ENCODE peak calls at places on chromosomes 6 and 20, in seven cellular contexts. One of them, this sample, is unnamed.

GRCh38 chr20:3162080-3162611 is 2.5 kb upstream of the FASTKD5 start:
- DNase-seq in AG09309: no peak
- DNase-seq in GM23338: peak; percentile 49
- DNase-seq in NAMALWA: no peak
- DNase-seq in HEK293T: no peak
- DNase-seq in NCI-H1092 treated with DMSO at 0.1 percent for 48 hours: peak; percentile 93
- DNase-seq in prostate gland: no peak
- DNase-seq in this sample: peak; percentile 49

GRCh38 chr20:3038454-3038853 is 5.0 kb upstream of the GNRH2 start:
- DNase-seq in prostate gland: no peak
- DNase-seq in NCI-H1092 treated with DMSO at 0.1 percent for 48 hours: no peak
- DNase-seq in HEK293T: no peak
- DNase-seq in GM23338: no peak
- DNase-seq in NAMALWA: no peak
- DNase-seq in AG09309: no peak
- DNase-seq in this sample: no peak

GRCh38 chr6:135535989-135536414 is 38.5 kb upstream of the AHI1 start:
- DNase-seq in HEK293T: peak; percentile 66
- DNase-seq in AG09309: peak; percentile 81
- DNase-seq in NAMALWA: peak; percentile 68
- DNase-seq in GM23338: peak; percentile 83
- DNase-seq in prostate gland: peak; percentile 8
- DNase-seq in NCI-H1092 treated with DMSO at 0.1 percent for 48 hours: peak; percentile 46
- DNase-seq in this sample: peak; percentile 52

GRCh38 chr6:21597706-21598273 is 4.2 kb downstream of the SOX4 start:
- DNase-seq in NAMALWA: peak; percentile 58
- DNase-seq in NCI-H1092 treated with DMSO at 0.1 percent for 48 hours: peak; percentile 27
- DNase-seq in HEK293T: no peak
- DNase-seq in GM23338: no peak
- DNase-seq in AG09309: no peak
- DNase-seq in prostate gland: no peak
- DNase-seq in this sample: peak; percentile 48

GRCh38 chr6:113047148-113047547 is 700.0 kb downstream of the RFPL4B start:
- DNase-seq in NAMALWA: no peak
- DNase-seq in HEK293T: no peak
- DNase-seq in AG09309: peak; percentile 53
- DNase-seq in prostate gland: no peak
- DNase-seq in NCI-H1092 treated with DMSO at 0.1 percent for 48 hours: no peak
- DNase-seq in GM23338: no peak
- DNase-seq in this sample: no peak

GRCh38 chr20:37969949-37970855 is 63.1 kb downstream of the TTI1 start:
- DNase-seq in HEK293T: no peak
- DNase-seq in GM23338: no peak
- DNase-seq in NAMALWA: no peak
- DNase-seq in prostate gland: no peak
- DNase-seq in NCI-H1092 treated with DMSO at 0.1 percent for 48 hours: no peak
- DNase-seq in AG09309: no peak
- DNase-seq in this sample: no peak

GRCh38 chr6:159535629-159536028 is 157.4 kb downstream of the SOD2 start:
- DNase-seq in NAMALWA: no peak
- DNase-seq in HEK293T: no peak
- DNase-seq in GM23338: no peak
- DNase-seq in prostate gland: no peak
- DNase-seq in NCI-H1092 treated with DMSO at 0.1 percent for 48 hours: no peak
- DNase-seq in AG09309: no peak
- DNase-seq in this sample: no peak

GRCh38 chr20:16505894-16506293 is 67.4 kb downstream of the KIF16B start:
- DNase-seq in AG09309: no peak
- DNase-seq in NAMALWA: peak; percentile 58
- DNase-seq in HEK293T: no peak
- DNase-seq in NCI-H1092 treated with DMSO at 0.1 percent for 48 hours: no peak
- DNase-seq in prostate gland: no peak
- DNase-seq in GM23338: no peak
- DNase-seq in this sample: no peak

GRCh38 chr20:3163099-3164042 is 3.7 kb upstream of the FASTKD5 start:
- DNase-seq in GM23338: no peak
- DNase-seq in HEK293T: no peak
- DNase-seq in prostate gland: no peak
- DNase-seq in NCI-H1092 treated with DMSO at 0.1 percent for 48 hours: peak; percentile 66
- DNase-seq in AG09309: no peak
- DNase-seq in NAMALWA: no peak
- DNase-seq in this sample: peak; percentile 84

GRCh38 chr20:40630723-40631631 is 58.1 kb downstream of the MAFB start:
- DNase-seq in HEK293T: no peak
- DNase-seq in GM23338: no peak
- DNase-seq in AG09309: no peak
- DNase-seq in NAMALWA: no peak
- DNase-seq in NCI-H1092 treated with DMSO at 0.1 percent for 48 hours: no peak
- DNase-seq in prostate gland: no peak
- DNase-seq in this sample: no peak